ENCODE peak calls at places on chromosomes 13 and 19, in six cellular contexts. V is activated CD8-positive, alpha-beta memory T cell treated with anti-CD3 and anti-CD28 coated beads for 1 hour; D is M059J; F is dermis microvascular lymphatic vessel endothelial cell; B is naive thymus-derived CD8-positive, alpha-beta T cell; O is kidney tubule cell. P is an unnamed sample.

GRCh38 chr19:7559102-7559501 is 23.6 kb downstream of the PNPLA6 start:
- DNase-seq in V (no peak), D (no peak), F (no peak), B (no peak), O (no peak), P (no peak)

GRCh38 chr19:40962460-40962961 is 28.6 kb upstream of the CYP2B6 start:
- DNase-seq in V (no peak), D (peak; percentile 95), F (no peak), B (no peak), O (peak; percentile 14), P (peak; percentile 97)

GRCh38 chr13:23639672-23640275 is 69.6 kb downstream of the TNFRSF19 start:
- DNase-seq in V (no peak), D (no peak), F (no peak), B (no peak), O (no peak), P (no peak)

GRCh38 chr13:65236841-65237418 is 1993.2 kb downstream of the PCDH9 start:
- DNase-seq in V (no peak), D (no peak), F (no peak), B (no peak), O (no peak), P (no peak)

GRCh38 chr13:82749551-82749950 is 1132.7 kb downstream of the SLITRK1 start:
- DNase-seq in V (no peak), D (no peak), F (no peak), B (no peak), O (no peak), P (no peak)

GRCh38 chr19:14114854-14115253 is 2.7 kb downstream of the PRKACA start:
- DNase-seq in V (no peak), D (no peak), F (peak; percentile 56), B (no peak), O (peak; percentile 38), P (no peak)

GRCh38 chr19:42295831-42296525 is 6.0 kb upstream of the PRR19 start:
- DNase-seq in V (peak; percentile 76), D (peak; percentile 63), F (peak; percentile 68), B (peak; percentile 79), O (peak; percentile 78), P (peak; percentile 69)

GRCh38 chr13:98295371-98295770 is 118.3 kb upstream of the RNF113B start:
- DNase-seq in V (no peak), D (no peak), F (no peak), B (no peak), O (no peak), P (no peak)

GRCh38 chr19:3268326-3268725 is 43.9 kb downstream of the CELF5 start:
- DNase-seq in V (no peak), D (no peak), F (no peak), B (no peak), O (no peak), P (no peak)

GRCh38 chr13:21637296-21637695 is 33.3 kb upstream of the MICU2 start:
- DNase-seq in V (peak; percentile 6), D (peak; percentile 88), F (peak; percentile 42), B (no peak), O (peak; percentile 98), P (peak; percentile 81)

GRCh38 chr13:73934215-73934623 is 200.0 kb downstream of the KLF12 start:
- DNase-seq in V (no peak), D (peak; percentile 58), F (peak; percentile 11), B (no peak), O (peak; percentile 21), P (no peak)

GRCh38 chr13:43058318-43058674 is 34.9 kb downstream of the DNAJC15 start:
- DNase-seq in V (no peak), D (peak; percentile 97), F (no peak), B (no peak), O (peak; percentile 89), P (peak; percentile 65)

GRCh38 chr13:110559429-110559943 is 2.0 kb downstream of the RAB20 start:
- DNase-seq in V (no peak), D (no peak), F (no peak), B (no peak), O (peak; percentile 57), P (no peak)

GRCh38 chr19:6241680-6242079 is 38.1 kb downstream of the MLLT1 start:
- DNase-seq in V (no peak), D (no peak), F (no peak), B (no peak), O (no peak), P (no peak)

GRCh38 chr13:113879017-113879416 is 15.1 kb upstream of the GAS6 start:
- DNase-seq in V (no peak), D (no peak), F (no peak), B (no peak), O (no peak), P (no peak)

GRCh38 chr19:5250127-5250659 is 90.4 kb downstream of the PTPRS start:
- DNase-seq in V (no peak), D (peak; percentile 28), F (no peak), B (no peak), O (no peak), P (no peak)

GRCh38 chr19:53394974-53395839 is at the start of gene ZNF765:
- DNase-seq in V (peak; percentile 88), D (peak; percentile 91), F (peak; percentile 89), B (peak; percentile 92), O (peak; percentile 92), P (peak; percentile 78)

GRCh38 chr13:70729369-70729768 is 621.1 kb upstream of the KLHL1 start:
- DNase-seq in V (no peak), D (no peak), F (no peak), B (no peak), O (no peak), P (no peak)

GRCh38 chr13:91148098-91148497 is 199.4 kb upstream of the MIR17HG start:
- DNase-seq in V (no peak), D (no peak), F (no peak), B (no peak), O (no peak), P (no peak)

GRCh38 chr19:55370305-55370988 is at the start of gene IL11:
- DNase-seq in V (no peak), D (peak; percentile 86), F (no peak), B (no peak), O (peak; percentile 87), P (no peak)

GRCh38 chr19:7986321-7987083 is 18.9 kb downstream of the ELAVL1 start:
- DNase-seq in V (no peak), D (peak; percentile 71), F (peak; percentile 68), B (no peak), O (peak; percentile 74), P (peak; percentile 71)

GRCh38 chr13:75222031-75222430 is 259.9 kb downstream of the TBC1D4 start:
- DNase-seq in V (no peak), D (no peak), F (no peak), B (no peak), O (no peak), P (no peak)

GRCh38 chr19:3398114-3398899 is 31.9 kb downstream of the NFIC start:
- DNase-seq in V (no peak), D (no peak), F (no peak), B (no peak), O (no peak), P (no peak)

GRCh38 chr13:51698352-51698751 is 105.6 kb downstream of the DHRS12 start:
- DNase-seq in V (no peak), D (no peak), F (no peak), B (no peak), O (no peak), P (no peak)

GRCh38 chr13:44243198-44243852 is 130.3 kb upstream of the SERP2 start:
- DNase-seq in V (no peak), D (peak; percentile 92), F (peak; percentile 98), B (no peak), O (peak; percentile 55), P (peak; percentile 79)

GRCh38 chr13:107964356-107964755 is 251.0 kb downstream of the LIG4 start:
- DNase-seq in V (no peak), D (no peak), F (no peak), B (no peak), O (no peak), P (no peak)

GRCh38 chr13:57073983-57074382 is 66.7 kb upstream of the PRR20A start:
- DNase-seq in V (no peak), D (no peak), F (no peak), B (no peak), O (no peak), P (no peak)

GRCh38 chr19:30001794-30002193 is 59.8 kb downstream of the URI1 start:
- DNase-seq in V (no peak), D (no peak), F (peak; percentile 27), B (no peak), O (peak; percentile 1), P (no peak)

GRCh38 chr13:85985791-85986190 is 186.6 kb upstream of the SLITRK6 start:
- DNase-seq in V (no peak), D (peak; percentile 4), F (no peak), B (no peak), O (no peak), P (no peak)

GRCh38 chr13:30173301-30173605 is 134.1 kb downstream of the KATNAL1 start:
- DNase-seq in V (no peak), D (no peak), F (no peak), B (no peak), O (no peak), P (no peak)

GRCh38 chr19:39138221-39139211 is 12.9 kb downstream of the PAK4 start:
- DNase-seq in V (no peak), D (peak; percentile 7), F (no peak), B (no peak), O (no peak), P (no peak)

GRCh38 chr13:28618595-28618994 is 40.3 kb upstream of the POMP start:
- DNase-seq in V (no peak), D (no peak), F (no peak), B (no peak), O (no peak), P (no peak)

GRCh38 chr19:16737909-16738308 is 18.3 kb downstream of the NWD1 start:
- DNase-seq in V (no peak), D (no peak), F (no peak), B (no peak), O (no peak), P (no peak)

GRCh38 chr19:17933414-17934129 is 757 bp downstream of the CCDC124 start:
- DNase-seq in V (no peak), D (peak; percentile 85), F (peak; percentile 10), B (no peak), O (peak; percentile 89), P (peak; percentile 51)

GRCh38 chr19:29293736-29294342 is 80.9 kb upstream of the UQCRFS1 start:
- DNase-seq in V (no peak), D (peak; percentile 42), F (no peak), B (no peak), O (no peak), P (no peak)

GRCh38 chr13:36371185-36371584 is 25.0 kb upstream of the SPART start:
- DNase-seq in V (no peak), D (no peak), F (no peak), B (no peak), O (no peak), P (no peak)

P was measured in Caki2.